ENCODE peak calls at places on chromosomes 16 and 17, in ten cellular contexts. One of them, this sample, is unnamed.
A peak's percentile ranks its signal among the peaks of the same experiment; 100 is the strongest.

GRCh38 chr17:4357030-4357635 is 9.3 kb downstream of the UBE2G1 start:
- DNase-seq in PC-9: no peak
- DNase-seq in activated T-helper 9 cell treated with anti-CD3 and anti-CD28 coated beads, Interleukin-2, amount 50 U/mL, for 16 hours: no peak
- DNase-seq in activated naive CD4-positive, alpha-beta T cell treated with anti-CD3 and anti-CD28 coated beads for 36 hours: no peak
- DNase-seq in gastrocnemius medialis: no peak
- DNase-seq in neuronal stem cell: no peak
- DNase-seq in COLO829: no peak
- DNase-seq in psoas muscle: no peak
- DNase-seq in cardiac fibroblast: peak; percentile 7
- DNase-seq in AG10803: no peak
- DNase-seq in this sample: no peak

GRCh38 chr16:31453255-31454204 is 5.8 kb upstream of the ARMC5 start:
- DNase-seq in COLO829: no peak
- DNase-seq in gastrocnemius medialis: peak; percentile 82
- DNase-seq in AG10803: peak; percentile 65
- DNase-seq in activated T-helper 9 cell treated with anti-CD3 and anti-CD28 coated beads, Interleukin-2, amount 50 U/mL, for 16 hours: no peak
- DNase-seq in neuronal stem cell: no peak
- DNase-seq in psoas muscle: peak; percentile 77
- DNase-seq in activated naive CD4-positive, alpha-beta T cell treated with anti-CD3 and anti-CD28 coated beads for 36 hours: no peak
- DNase-seq in PC-9: peak; percentile 78
- DNase-seq in cardiac fibroblast: peak; percentile 67
- DNase-seq in this sample: peak; percentile 80

GRCh38 chr16:797686-798085 is 2.8 kb downstream of the GNG13 start:
- DNase-seq in PC-9: no peak
- DNase-seq in COLO829: no peak
- DNase-seq in activated T-helper 9 cell treated with anti-CD3 and anti-CD28 coated beads, Interleukin-2, amount 50 U/mL, for 16 hours: no peak
- DNase-seq in AG10803: no peak
- DNase-seq in gastrocnemius medialis: no peak
- DNase-seq in activated naive CD4-positive, alpha-beta T cell treated with anti-CD3 and anti-CD28 coated beads for 36 hours: no peak
- DNase-seq in cardiac fibroblast: no peak
- DNase-seq in neuronal stem cell: no peak
- DNase-seq in psoas muscle: no peak
- DNase-seq in this sample: no peak

GRCh38 chr17:72004011-72004427 is 116.8 kb upstream of the SOX9 start:
- DNase-seq in cardiac fibroblast: peak; percentile 31
- DNase-seq in activated T-helper 9 cell treated with anti-CD3 and anti-CD28 coated beads, Interleukin-2, amount 50 U/mL, for 16 hours: no peak
- DNase-seq in AG10803: peak; percentile 58
- DNase-seq in gastrocnemius medialis: no peak
- DNase-seq in COLO829: no peak
- DNase-seq in psoas muscle: no peak
- DNase-seq in activated naive CD4-positive, alpha-beta T cell treated with anti-CD3 and anti-CD28 coated beads for 36 hours: no peak
- DNase-seq in PC-9: no peak
- DNase-seq in neuronal stem cell: no peak
- DNase-seq in this sample: no peak

GRCh38 chr16:23410176-23410575 is 42.8 kb downstream of the COG7 start:
- DNase-seq in activated naive CD4-positive, alpha-beta T cell treated with anti-CD3 and anti-CD28 coated beads for 36 hours: no peak
- DNase-seq in neuronal stem cell: no peak
- DNase-seq in psoas muscle: no peak
- DNase-seq in cardiac fibroblast: no peak
- DNase-seq in COLO829: no peak
- DNase-seq in activated T-helper 9 cell treated with anti-CD3 and anti-CD28 coated beads, Interleukin-2, amount 50 U/mL, for 16 hours: no peak
- DNase-seq in AG10803: peak; percentile 40
- DNase-seq in gastrocnemius medialis: no peak
- DNase-seq in PC-9: no peak
- DNase-seq in this sample: no peak

GRCh38 chr17:80219777-80220708 is at the start of the genes SGSH and SLC26A11:
- DNase-seq in neuronal stem cell: peak; percentile 85
- DNase-seq in activated naive CD4-positive, alpha-beta T cell treated with anti-CD3 and anti-CD28 coated beads for 36 hours: peak; percentile 73
- DNase-seq in cardiac fibroblast: peak; percentile 71
- DNase-seq in AG10803: peak; percentile 52
- DNase-seq in COLO829: peak; percentile 80
- DNase-seq in PC-9: peak; percentile 66
- DNase-seq in gastrocnemius medialis: peak; percentile 67
- DNase-seq in psoas muscle: peak; percentile 87
- DNase-seq in activated T-helper 9 cell treated with anti-CD3 and anti-CD28 coated beads, Interleukin-2, amount 50 U/mL, for 16 hours: peak; percentile 49
- DNase-seq in this sample: peak; percentile 97

GRCh38 chr16:48001306-48001885 is 154.4 kb downstream of the ABCC12 start:
- DNase-seq in activated T-helper 9 cell treated with anti-CD3 and anti-CD28 coated beads, Interleukin-2, amount 50 U/mL, for 16 hours: no peak
- DNase-seq in COLO829: no peak
- DNase-seq in AG10803: no peak
- DNase-seq in activated naive CD4-positive, alpha-beta T cell treated with anti-CD3 and anti-CD28 coated beads for 36 hours: no peak
- DNase-seq in PC-9: no peak
- DNase-seq in psoas muscle: no peak
- DNase-seq in neuronal stem cell: no peak
- DNase-seq in cardiac fibroblast: no peak
- DNase-seq in gastrocnemius medialis: no peak
- DNase-seq in this sample: no peak

GRCh38 chr16:20380782-20381181 is 23.8 kb downstream of the PDILT start:
- DNase-seq in psoas muscle: no peak
- DNase-seq in AG10803: no peak
- DNase-seq in gastrocnemius medialis: no peak
- DNase-seq in COLO829: no peak
- DNase-seq in PC-9: no peak
- DNase-seq in cardiac fibroblast: no peak
- DNase-seq in neuronal stem cell: no peak
- DNase-seq in activated T-helper 9 cell treated with anti-CD3 and anti-CD28 coated beads, Interleukin-2, amount 50 U/mL, for 16 hours: no peak
- DNase-seq in activated naive CD4-positive, alpha-beta T cell treated with anti-CD3 and anti-CD28 coated beads for 36 hours: no peak
- DNase-seq in this sample: no peak

GRCh38 chr17:56897646-56898424 is 16.0 kb downstream of the TRIM25 start:
- DNase-seq in gastrocnemius medialis: no peak
- DNase-seq in cardiac fibroblast: no peak
- DNase-seq in activated T-helper 9 cell treated with anti-CD3 and anti-CD28 coated beads, Interleukin-2, amount 50 U/mL, for 16 hours: no peak
- DNase-seq in activated naive CD4-positive, alpha-beta T cell treated with anti-CD3 and anti-CD28 coated beads for 36 hours: no peak
- DNase-seq in AG10803: no peak
- DNase-seq in neuronal stem cell: no peak
- DNase-seq in psoas muscle: no peak
- DNase-seq in COLO829: no peak
- DNase-seq in PC-9: no peak
- DNase-seq in this sample: peak; percentile 56

This sample was measured in lower leg skin.